ENCODE peak calls at places on chromosome 4, in four cellular contexts. N is Peyer's patch, W is left ventricle myocardium inferior, E is lower lobe of right lung. Y is an unnamed sample.

GRCh38 chr4:111641813-111642579 is 503.3 kb upstream of the FAM241A start:
- DNase-seq in N (no peak), W (no peak), E (no peak), Y (peak; percentile 83)

GRCh38 chr4:150217804-150218203 is 139.6 kb downstream of the DCLK2 start:
- DNase-seq in N (no peak), W (no peak), E (no peak), Y (peak; percentile 25)

GRCh38 chr4:141458501-141458900 is 177.9 kb upstream of the IL15 start:
- DNase-seq in N (no peak), W (no peak), E (no peak), Y (no peak)

GRCh38 chr4:56804551-56804950 is 16.9 kb downstream of the SPINK2 start:
- DNase-seq in N (no peak), W (no peak), E (no peak), Y (no peak)

GRCh38 chr4:36601864-36602263 is 320.4 kb downstream of the DTHD1 start:
- DNase-seq in N (no peak), W (no peak), E (no peak), Y (no peak)

GRCh38 chr4:81084624-81085023 is 54.1 kb downstream of the BMP3 start:
- DNase-seq in N (no peak), W (no peak), E (no peak), Y (no peak)

GRCh38 chr4:18214656-18215055 is 193.1 kb upstream of the LCORL start:
- DNase-seq in N (no peak), W (no peak), E (no peak), Y (no peak)

GRCh38 chr4:90419124-90419711 is 292.0 kb downstream of the CCSER1 start:
- DNase-seq in N (no peak), W (no peak), E (no peak), Y (peak; percentile 80)

GRCh38 chr4:3471886-3472285 is 8.8 kb downstream of the DOK7 start:
- DNase-seq in N (no peak), W (no peak), E (peak; percentile 36), Y (no peak)

GRCh38 chr4:19224820-19225219 is 1026.9 kb upstream of the SLIT2 start:
- DNase-seq in N (no peak), W (no peak), E (no peak), Y (no peak)

GRCh38 chr4:124105212-124105611 is 607.3 kb downstream of the ANKRD50 start:
- DNase-seq in N (no peak), W (no peak), E (no peak), Y (no peak)

GRCh38 chr4:113646456-113646809 is 115.1 kb downstream of the CAMK2D start:
- DNase-seq in N (peak; percentile 56), W (no peak), E (no peak), Y (peak; percentile 22)

GRCh38 chr4:167290684-167291083 is 56.4 kb upstream of the SPOCK3 start:
- DNase-seq in N (no peak), W (no peak), E (no peak), Y (no peak)

GRCh38 chr4:175419120-175419774 is 392.8 kb downstream of the GPM6A start:
- DNase-seq in N (no peak), W (no peak), E (no peak), Y (no peak)

GRCh38 chr4:92381640-92382039 is 77.9 kb downstream of the GRID2 start:
- DNase-seq in N (no peak), W (no peak), E (no peak), Y (no peak)

GRCh38 chr4:177404980-177405379 is 37.3 kb downstream of the AGA start:
- DNase-seq in N (no peak), W (no peak), E (no peak), Y (no peak)

GRCh38 chr4:134202557-134202956 is 968 bp upstream of the PABPC4L start:
- DNase-seq in N (no peak), W (no peak), E (no peak), Y (peak; percentile 67)

GRCh38 chr4:170259631-170260153 is 169.9 kb upstream of the AADAT start:
- DNase-seq in N (peak; percentile 58), W (peak; percentile 18), E (peak; percentile 53), Y (peak; percentile 93)

GRCh38 chr4:118865091-118865708 is 23.5 kb upstream of the SYNPO2 start:
- DNase-seq in N (no peak), W (no peak), E (no peak), Y (peak; percentile 72)

GRCh38 chr4:127965062-127965802 is at the start of the genes ABHD18 and MFSD8:
- DNase-seq in N (peak; percentile 100), W (peak; percentile 99), E (peak; percentile 100), Y (peak; percentile 99)

GRCh38 chr4:127968565-127968964 is 3.4 kb downstream of the ABHD18 start:
- DNase-seq in N (no peak), W (no peak), E (no peak), Y (no peak)

GRCh38 chr4:127965803-127966175 is 583 bp downstream of the ABHD18 start:
- DNase-seq in N (no peak), W (peak; percentile 32), E (peak; percentile 64), Y (peak; percentile 50)

GRCh38 chr4:127967141-127967775 is 2.1 kb downstream of the ABHD18 start:
- DNase-seq in N (no peak), W (no peak), E (no peak), Y (no peak)
- H3K4me3 ChIP-seq in N (no peak overlapping the region), W (no peak overlapping the region), E (no peak overlapping the region), Y (no peak overlapping the region)

DNA sequence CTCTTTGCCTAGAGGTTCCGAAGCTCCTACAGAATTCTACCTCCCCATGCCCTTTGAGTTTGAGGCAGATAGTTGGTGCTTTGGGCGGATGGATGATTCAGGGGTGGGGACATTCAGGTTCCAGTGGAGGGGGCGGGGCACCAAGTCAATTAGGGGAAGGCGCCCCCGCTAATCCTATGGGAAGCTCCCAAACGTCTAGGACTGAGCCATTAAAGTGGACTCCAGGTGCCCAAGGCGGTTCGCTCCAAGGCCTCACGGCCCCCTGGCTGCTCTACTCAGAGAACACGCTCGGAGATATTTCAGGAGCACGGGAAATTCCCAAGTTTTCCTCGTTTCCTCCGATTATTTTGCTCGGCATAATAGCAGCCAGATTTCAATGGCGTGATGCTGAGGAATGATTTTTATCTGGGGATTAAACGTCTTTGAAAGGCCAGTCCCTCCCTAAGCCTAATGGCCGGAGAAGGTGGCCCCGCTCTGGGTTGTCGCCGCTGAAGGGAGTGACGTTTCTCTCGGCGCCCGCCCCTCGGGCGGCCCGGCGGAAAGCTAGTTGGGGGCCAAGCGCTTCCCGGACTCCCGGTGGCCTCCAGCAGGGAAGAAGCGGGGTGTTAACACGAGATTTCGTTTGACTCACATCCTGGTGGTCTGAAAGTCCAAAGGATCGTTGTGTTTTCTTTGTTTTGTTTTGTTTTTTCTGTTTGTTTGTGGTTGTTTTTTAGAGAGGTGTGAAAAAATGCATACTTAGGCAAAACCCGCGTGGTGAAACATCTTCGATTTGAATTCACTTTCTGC is 1.5 kb downstream of the MSX1 start:
- DNase-seq in N (no peak), W (peak; percentile 31), E (no peak), Y (peak; percentile 37)
- H3K27me3 ChIP-seq in N (peaks cover 84% of the 10 kb centered on the region), W (peaks cover 99% of the 10 kb centered on the region), E (peaks cover 90% of the 10 kb centered on the region), Y (no peaks in the 10 kb centered on the region)

GRCh38 chr4:87851955-87852354 is 19.2 kb downstream of the MEPE start:
- DNase-seq in N (no peak), W (no peak), E (no peak), Y (no peak)

GRCh38 chr4:87848622-87849351 is 16.0 kb downstream of the MEPE start:
- DNase-seq in N (no peak), W (peak; percentile 15), E (peak; percentile 48), Y (peak; percentile 61)

GRCh38 chr4:87853108-87853507 is 20.3 kb downstream of the MEPE start:
- DNase-seq in N (no peak), W (no peak), E (no peak), Y (no peak)

GRCh38 chr4:87851332-87851731 is 18.6 kb downstream of the MEPE start:
- DNase-seq in N (no peak), W (no peak), E (no peak), Y (no peak)

DNA sequence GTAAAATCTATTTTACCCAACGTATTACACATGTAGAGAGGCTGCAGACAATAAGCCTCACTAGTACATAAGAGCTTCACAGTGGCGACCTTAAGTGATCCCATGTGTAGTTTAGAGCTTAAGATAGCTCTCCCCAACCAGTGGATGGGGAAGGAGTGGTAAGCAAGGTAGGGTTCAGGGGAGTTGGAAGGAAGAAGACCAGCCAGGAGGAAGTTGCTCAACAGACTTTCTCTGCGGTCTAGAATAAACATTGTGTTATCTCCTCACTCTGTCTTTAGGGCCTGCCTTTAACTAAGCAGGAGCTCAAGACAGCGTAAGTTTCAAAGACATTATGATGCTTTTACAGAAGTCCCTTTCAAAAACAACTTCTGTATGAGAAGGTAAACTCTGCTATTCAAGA is 16.8 kb downstream of the MEPE start:
- DNase-seq in N (no peak), W (no peak), E (no peak), Y (no peak)
- H3K4me3 ChIP-seq in N (no peak overlapping the region), W (no peak overlapping the region), E (no peak overlapping the region), Y (no peak overlapping the region)

DNA sequence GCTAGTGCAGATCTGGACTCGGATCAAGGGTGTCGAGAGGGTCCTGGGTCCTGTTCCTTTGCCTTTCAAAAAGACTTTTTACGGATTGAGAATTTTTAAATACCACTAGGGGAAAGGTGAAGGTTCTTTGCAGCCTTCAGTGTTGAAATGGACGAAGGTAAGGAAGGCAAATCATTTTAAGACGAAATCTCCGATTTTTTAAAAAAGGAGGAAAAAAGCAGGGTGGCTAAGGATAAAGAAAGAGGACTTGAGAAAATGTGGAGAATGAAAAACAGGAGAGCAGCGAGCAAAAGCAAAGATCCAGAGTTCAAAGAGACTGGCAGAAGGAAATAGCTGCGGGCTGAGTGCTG is 333 bp downstream of the EPHA5 start:
- DNase-seq in N (no peak), W (no peak), E (no peak), Y (no peak)
- H3K27me3 ChIP-seq in N (peaks cover 16% of the 10 kb centered on the region), W (peaks cover 68% of the 10 kb centered on the region), E (peaks cover 61% of the 10 kb centered on the region), Y (peaks cover 50% of the 10 kb centered on the region)

GRCh38 chr4:163558539-163559044 is 64.1 kb downstream of the TMA16 start:
- DNase-seq in N (no peak), W (no peak), E (peak; percentile 54), Y (no peak)
- H3K4me3 ChIP-seq in N (no peak overlapping the region), W (no peak overlapping the region), E (no peak overlapping the region), Y (no peak overlapping the region)

GRCh38 chr4:139849219-139849618 is 183.6 kb downstream of the MGST2 start:
- DNase-seq in N (no peak), W (no peak), E (no peak), Y (no peak)
- H3K27me3 ChIP-seq in N (no peaks in the 10 kb centered on the region), W (no peaks in the 10 kb centered on the region), E (no peaks in the 10 kb centered on the region), Y (no peaks in the 10 kb centered on the region)

GRCh38 chr4:154030747-154031146 is 241.9 kb upstream of the SFRP2 start:
- DNase-seq in N (no peak), W (no peak), E (no peak), Y (no peak)
- H3K4me3 ChIP-seq in N (no peak overlapping the region), W (no peak overlapping the region), E (no peak overlapping the region), Y (no peak overlapping the region)

Y was measured in HAP-1.